ENCODE peak calls at places on chromosomes 2 and 18, in ten cellular contexts. V is fibroblast of lung, K is cardiac muscle cell, U is neuronal stem cell, W is left lung, S is Peyer's patch, I is OCI-LY7, E is endodermal cell, J is tibial artery, R is psoas muscle. O is an unnamed sample.

GRCh38 chr2:137138263-137138662 is 372.9 kb downstream of the THSD7B start:
- DNase-seq in V (no peak), K (no peak), U (no peak), W (no peak), S (no peak), I (no peak), E (no peak), J (no peak), R (no peak), O (no peak)

GRCh38 chr18:78150590-78150989 is 829.0 kb upstream of the SALL3 start:
- DNase-seq in V (no peak), K (no peak), U (no peak), W (no peak), S (no peak), I (no peak), E (no peak), J (no peak), R (no peak), O (no peak)

GRCh38 chr2:15506231-15506819 is 54.8 kb downstream of the NBAS start:
- DNase-seq in V (peak; percentile 34), K (no peak), U (no peak), W (no peak), S (no peak), I (no peak), E (no peak), J (no peak), R (no peak), O (no peak)

GRCh38 chr2:191892391-191892790 is 45.5 kb upstream of the CAVIN2 start:
- DNase-seq in V (peak; percentile 81), K (no peak), U (no peak), W (no peak), S (no peak), I (no peak), E (no peak), J (no peak), R (no peak), O (no peak)

GRCh38 chr2:198873771-198874501 is 583.8 kb downstream of the SATB2 start:
- DNase-seq in V (peak; percentile 81), K (no peak), U (no peak), W (no peak), S (no peak), I (no peak), E (no peak), J (no peak), R (no peak), O (no peak)

GRCh38 chr2:221025397-221025796 is 546.7 kb downstream of the EPHA4 start:
- DNase-seq in V (no peak), K (no peak), U (no peak), W (no peak), S (no peak), I (peak; percentile 21), E (no peak), J (no peak), R (no peak), O (no peak)

GRCh38 chr2:54672587-54673456 is 50.6 kb upstream of the EML6 start:
- DNase-seq in V (no peak), K (no peak), U (no peak), W (no peak), S (no peak), I (peak; percentile 75), E (no peak), J (no peak), R (no peak), O (no peak)

GRCh38 chr18:31946305-31947046 is 3.5 kb upstream of the TRAPPC8 start:
- DNase-seq in V (no peak), K (no peak), U (no peak), W (no peak), S (no peak), I (no peak), E (peak; percentile 64), J (no peak), R (no peak), O (no peak)

GRCh38 chr2:182854405-182855105 is 11.9 kb downstream of the FRZB start:
- DNase-seq in V (no peak), K (peak; percentile 62), U (no peak), W (no peak), S (no peak), I (no peak), E (no peak), J (no peak), R (no peak), O (no peak)

GRCh38 chr2:39061280-39061679 is 59.6 kb downstream of the SOS1 start:
- DNase-seq in V (no peak), K (no peak), U (no peak), W (no peak), S (no peak), I (no peak), E (no peak), J (no peak), R (no peak), O (no peak)

GRCh38 chr2:65019010-65019409 is 29.8 kb downstream of the SLC1A4 start:
- DNase-seq in V (no peak), K (no peak), U (no peak), W (no peak), S (no peak), I (no peak), E (no peak), J (no peak), R (no peak), O (no peak)

GRCh38 chr2:65022189-65022588 is 33.0 kb downstream of the SLC1A4 start:
- DNase-seq in V (no peak), K (no peak), U (no peak), W (no peak), S (no peak), I (no peak), E (no peak), J (no peak), R (no peak), O (no peak)

GRCh38 chr2:65019675-65020195 is 30.5 kb downstream of the SLC1A4 start:
- DNase-seq in V (no peak), K (no peak), U (no peak), W (no peak), S (no peak), I (no peak), E (no peak), J (no peak), R (no peak), O (no peak)

GRCh38 chr2:65021709-65022108 is 32.5 kb downstream of the SLC1A4 start:
- DNase-seq in V (no peak), K (no peak), U (no peak), W (no peak), S (no peak), I (no peak), E (no peak), J (no peak), R (no peak), O (peak; percentile 26)

GRCh38 chr2:65020943-65021528 is 31.8 kb downstream of the SLC1A4 start:
- DNase-seq in V (no peak), K (no peak), U (no peak), W (no peak), S (no peak), I (no peak), E (no peak), J (no peak), R (no peak), O (no peak)
- H3K4me1 ChIP-seq in V (no peaks in the 10 kb centered on the region), K (peaks cover 13% of the 10 kb centered on the region), U (no peaks in the 10 kb centered on the region), W (peaks cover 28% of the 10 kb centered on the region), S (peaks cover 5% of the 10 kb centered on the region), I (peaks cover 23% of the 10 kb centered on the region), E (peaks cover 6% of the 10 kb centered on the region), J (no peaks in the 10 kb centered on the region), R (no peaks in the 10 kb centered on the region), O (no peaks in the 10 kb centered on the region)

GRCh38 chr2:60356346-60356745 is 197.1 kb downstream of the BCL11A start:
- DNase-seq in V (no peak), K (no peak), U (no peak), W (no peak), S (no peak), I (peak; percentile 64), E (peak; percentile 58), J (no peak), R (no peak), O (no peak)
- H3K4me3 ChIP-seq in V (no peak overlapping the region), K (no peak overlapping the region), U (no peak overlapping the region), W (no peak overlapping the region), S (no peak overlapping the region), I (peak overlapping the region; percentile 47), E (no peak overlapping the region), J (no peak overlapping the region), R (no peak overlapping the region), O (no peak overlapping the region)

GRCh38 chr2:231717281-231718180 is 9.2 kb downstream of the PTMA start:
- DNase-seq in V (peak; percentile 80), K (no peak), U (no peak), W (no peak), S (no peak), I (peak; percentile 96), E (peak; percentile 77), J (no peak), R (peak; percentile 59), O (peak; percentile 83)

GRCh38 chr2:231714639-231715498 is 6.5 kb downstream of the PTMA start:
- DNase-seq in V (peak; percentile 23), K (peak; percentile 93), U (peak; percentile 86), W (no peak), S (peak; percentile 80), I (peak; percentile 89), E (peak; percentile 98), J (peak; percentile 73), R (peak; percentile 83), O (peak; percentile 92)

GRCh38 chr2:231715988-231716616 is 7.8 kb downstream of the PTMA start:
- DNase-seq in V (peak; percentile 59), K (no peak), U (no peak), W (no peak), S (no peak), I (peak; percentile 17), E (peak; percentile 62), J (no peak), R (peak; percentile 53), O (no peak)

GRCh38 chr2:231715499-231715837 is 7.1 kb downstream of the PTMA start:
- DNase-seq in V (no peak), K (no peak), U (no peak), W (no peak), S (no peak), I (no peak), E (no peak), J (no peak), R (peak; percentile 37), O (no peak)

DNA sequence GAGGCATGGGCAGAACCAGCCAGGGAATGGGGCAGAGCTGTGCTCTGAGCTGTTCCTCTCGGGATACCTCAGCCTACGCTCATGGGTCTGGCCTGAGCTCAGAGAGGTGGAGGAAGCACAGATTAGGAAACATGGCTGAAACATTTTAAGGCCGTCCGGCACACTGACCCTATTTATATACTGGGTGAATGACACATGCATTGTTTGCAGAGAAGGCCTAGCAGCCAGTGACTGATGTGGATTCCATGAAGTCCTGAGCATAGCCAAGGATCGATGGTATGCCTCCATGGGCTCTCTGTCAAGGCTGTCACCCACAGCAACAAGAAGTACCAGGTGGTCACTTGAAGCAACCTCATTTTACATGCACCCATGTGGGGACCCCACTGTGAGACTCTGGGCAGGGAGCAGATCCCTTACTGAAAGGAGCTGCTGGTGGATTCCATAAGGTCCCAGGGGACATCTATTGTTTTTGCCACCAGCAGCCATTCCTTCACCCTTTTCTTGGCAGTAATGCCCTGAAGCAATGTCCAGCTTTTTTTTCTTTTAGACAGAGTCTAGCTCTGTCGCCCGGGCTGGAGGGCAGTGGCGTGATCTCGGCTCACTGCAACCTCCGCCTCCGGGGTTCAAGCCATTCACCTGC is 8.4 kb downstream of the PTMA start:
- DNase-seq in V (peak; percentile 46), K (no peak), U (no peak), W (no peak), S (no peak), I (peak; percentile 20), E (no peak), J (no peak), R (peak; percentile 51), O (no peak)
- H3K27ac ChIP-seq in V (peak overlapping the region; percentile 58), K (peak overlapping the region; percentile 73), U (no peak overlapping the region), W (no peak overlapping the region), S (no peak overlapping the region), I (peak overlapping the region; percentile 95), E (peak overlapping the region; percentile 65), J (peak overlapping the region; percentile 79), R (peak overlapping the region; percentile 56), O (no peak overlapping the region)

GRCh38 chr2:46304635-46305034 is 7.4 kb downstream of the EPAS1 start:
- DNase-seq in V (no peak), K (no peak), U (no peak), W (no peak), S (no peak), I (no peak), E (peak; percentile 12), J (no peak), R (no peak), O (no peak)
- H3K4me1 ChIP-seq in V (peaks cover 16% of the 10 kb centered on the region), K (peaks cover 13% of the 10 kb centered on the region), U (peaks cover 4% of the 10 kb centered on the region), W (peaks cover 82% of the 10 kb centered on the region), S (peaks cover 4% of the 10 kb centered on the region), I (no peaks in the 10 kb centered on the region), E (no peaks in the 10 kb centered on the region), J (peaks cover 67% of the 10 kb centered on the region), R (peaks cover 42% of the 10 kb centered on the region), O (no peaks in the 10 kb centered on the region)

O was measured in SJCRH30.